ENCODE peak calls at places on chromosomes 11 and 22, in eight cellular contexts. Z is HFF-Myc, J is nephron progenitor cell, H is ascending aorta, I is brain microvascular endothelial cell, A is D721Med, V is stomach, N is RWPE1. R is an unnamed sample.
A peak's percentile ranks its signal among the peaks of the same experiment; 100 is the strongest.

GRCh38 chr11:9341638-9342137 is 27.3 kb upstream of the TMEM41B start:
- DNase-seq in H (no peak), V (no peak), A (no peak), I (no peak), Z (no peak), J (no peak), N (no peak), R (no peak)

GRCh38 chr11:76234704-76235232 is 28.5 kb upstream of the WNT11 start:
- DNase-seq in J (no peak), H (peak; percentile 84), V (peak; percentile 26), Z (no peak), N (no peak), A (no peak), I (no peak), R (peak; percentile 61)

GRCh38 chr11:8793114-8793777 is 110.7 kb downstream of the RPL27A start:
- DNase-seq in V (no peak), A (no peak), N (no peak), I (no peak), J (no peak), Z (no peak), H (no peak), R (no peak)

GRCh38 chr11:42205518-42205917 is 746.1 kb upstream of the LRRC4C start:
- DNase-seq in Z (no peak), N (no peak), A (no peak), J (no peak), V (no peak), H (no peak), I (no peak), R (no peak)

GRCh38 chr11:64367931-64368672 is 9.1 kb downstream of the RPS6KA4 start:
- DNase-seq in H (no peak), I (no peak), A (no peak), N (no peak), V (no peak), J (no peak), Z (no peak), R (no peak)

GRCh38 chr11:127471662-127472061 is 471.1 kb upstream of the KIRREL3 start:
- DNase-seq in J (no peak), H (no peak), N (no peak), I (no peak), Z (no peak), A (no peak), V (no peak), R (no peak)

GRCh38 chr11:126318642-126319373 is 14.9 kb downstream of the DCPS start:
- DNase-seq in I (peak; percentile 85), N (peak; percentile 83), Z (peak; percentile 93), J (no peak), V (no peak), A (no peak), H (no peak), R (peak; percentile 61)

GRCh38 chr11:92580931-92581330 is 356.3 kb downstream of the FAT3 start:
- DNase-seq in V (no peak), N (no peak), Z (no peak), I (no peak), H (no peak), J (no peak), A (no peak), R (no peak)

GRCh38 chr22:45968003-45968650 is 8.8 kb downstream of the WNT7B start:
- DNase-seq in V (no peak), Z (no peak), J (no peak), H (no peak), A (no peak), I (no peak), N (no peak), R (no peak)

GRCh38 chr11:36214976-36215687 is 74.1 kb downstream of the COMMD9 start:
- DNase-seq in I (no peak), N (no peak), J (no peak), H (no peak), A (no peak), V (no peak), Z (no peak), R (no peak)

GRCh38 chr22:49788492-49788891 is 39.2 kb downstream of the BRD1 start:
- DNase-seq in J (no peak), A (no peak), H (peak; percentile 78), I (no peak), Z (no peak), V (peak; percentile 44), N (no peak), R (no peak)

GRCh38 chr11:46489668-46490560 is 98.3 kb upstream of the CHRM4 start:
- DNase-seq in N (peak; percentile 60), H (no peak), J (peak; percentile 22), V (no peak), Z (no peak), I (peak; percentile 55), A (no peak), R (peak; percentile 43)

GRCh38 chr22:29887358-29887757 is 4.4 kb downstream of the MTMR3 start:
- DNase-seq in J (no peak), N (no peak), V (no peak), Z (no peak), I (no peak), H (no peak), A (no peak), R (no peak)

GRCh38 chr11:36014906-36015305 is 71.0 kb downstream of the LDLRAD3 start:
- DNase-seq in I (no peak), A (no peak), N (no peak), J (no peak), V (no peak), Z (no peak), H (no peak), R (no peak)

GRCh38 chr22:20606041-20606783 is 98.8 kb downstream of the MED15 start:
- DNase-seq in V (peak; percentile 84), J (peak; percentile 63), I (peak; percentile 40), A (peak; percentile 47), N (peak; percentile 68), H (no peak), Z (no peak), R (peak; percentile 82)

GRCh38 chr11:70525466-70525865 is 127.1 kb downstream of the CTTN start:
- DNase-seq in H (no peak), I (no peak), Z (no peak), V (no peak), A (no peak), N (no peak), J (no peak), R (no peak)

GRCh38 chr11:112024778-112025678 is at the start of gene DLAT:
- DNase-seq in H (peak; percentile 89), Z (peak; percentile 45), V (peak; percentile 88), N (peak; percentile 80), J (peak; percentile 96), I (peak; percentile 70), A (peak; percentile 59), R (peak; percentile 89)

GRCh38 chr11:11468919-11469318 is 115.9 kb upstream of the CSNK2A3 start:
- DNase-seq in N (no peak), A (no peak), V (no peak), Z (no peak), H (no peak), I (peak; percentile 88), J (no peak), R (no peak)

GRCh38 chr11:17771841-17772401 is 37.3 kb downstream of the KCNC1 start:
- DNase-seq in I (no peak), V (no peak), A (no peak), J (peak; percentile 0), H (no peak), Z (no peak), N (no peak), R (no peak)

GRCh38 chr11:82701847-82702520 is 31.7 kb downstream of the FAM181B start:
- DNase-seq in N (peak; percentile 20), I (peak; percentile 41), J (peak; percentile 62), V (no peak), A (no peak), Z (peak; percentile 33), H (no peak), R (no peak)

DNA sequence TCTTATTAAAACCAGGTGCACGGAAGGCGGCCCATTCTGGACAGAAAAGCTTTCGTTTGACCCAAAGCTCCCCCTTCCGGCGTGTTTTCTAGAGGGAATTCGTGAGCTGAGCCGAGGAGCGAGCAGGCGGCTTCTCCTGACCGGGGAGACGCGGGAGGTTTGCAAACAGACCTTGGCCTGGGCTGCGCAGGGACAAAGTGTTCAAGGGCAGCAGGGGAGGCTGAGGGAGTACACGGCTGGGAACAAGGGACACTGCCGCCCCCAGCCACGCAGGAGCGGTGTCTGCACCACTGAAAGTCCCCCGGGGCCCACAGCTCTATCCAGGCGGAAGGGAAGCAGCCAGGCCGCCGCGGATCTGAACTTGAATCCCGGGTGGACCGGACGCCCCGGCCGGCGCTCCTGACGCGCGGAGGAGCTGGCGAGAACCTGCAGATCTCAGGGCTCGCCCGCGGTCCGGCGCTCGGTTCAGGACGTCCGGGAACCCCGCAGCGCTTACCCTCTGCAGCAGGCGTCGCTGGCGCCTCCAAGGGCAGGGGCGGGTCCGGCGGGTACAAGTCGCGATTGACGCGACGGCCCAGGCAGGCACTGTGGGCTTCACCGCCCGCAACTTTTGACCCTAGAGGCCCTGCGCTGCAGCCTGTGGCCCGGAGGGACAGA is 101.9 kb downstream of the WT1 start:
- DNase-seq in H (peak; percentile 67), J (peak; percentile 75), N (no peak), V (peak; percentile 63), A (no peak), Z (peak; percentile 25), I (peak; percentile 44), R (peak; percentile 43)
- TF ChIP-seq CTCF in H (peak; percentile 38), J (no peak), N (peak; percentile 39), V (no peak), A (no peak), Z (peak; percentile 41), I (peak; percentile 67), R (peak; percentile 40)

DNA sequence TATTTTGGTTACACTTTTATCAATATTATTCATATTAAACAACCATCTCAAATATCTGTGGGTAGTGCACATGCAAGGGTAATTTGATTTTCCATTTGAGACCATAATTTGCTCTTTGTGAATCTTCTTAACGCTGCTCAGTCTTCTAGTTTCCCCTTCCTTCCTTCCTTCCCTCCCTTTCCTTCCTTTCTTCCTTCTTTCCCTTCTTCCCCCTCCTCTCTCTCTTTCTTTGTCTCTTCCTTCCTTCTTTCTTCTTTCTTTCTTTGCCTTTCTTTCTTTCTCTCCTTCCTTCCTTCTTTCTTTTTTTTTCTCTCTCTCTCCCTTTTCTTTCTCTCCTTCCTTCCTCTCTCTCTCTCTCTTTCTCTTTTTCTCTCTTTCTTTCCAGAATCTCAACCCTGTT is 4.1 kb upstream of the RNF26 start:
- DNase-seq in N (no peak), A (no peak), I (no peak), J (no peak), V (no peak), H (no peak), Z (no peak), R (no peak)
- TF ChIP-seq CTCF in N (no peak), A (no peak), I (no peak), J (no peak), V (no peak), H (no peak), Z (no peak), R (no peak)

DNA sequence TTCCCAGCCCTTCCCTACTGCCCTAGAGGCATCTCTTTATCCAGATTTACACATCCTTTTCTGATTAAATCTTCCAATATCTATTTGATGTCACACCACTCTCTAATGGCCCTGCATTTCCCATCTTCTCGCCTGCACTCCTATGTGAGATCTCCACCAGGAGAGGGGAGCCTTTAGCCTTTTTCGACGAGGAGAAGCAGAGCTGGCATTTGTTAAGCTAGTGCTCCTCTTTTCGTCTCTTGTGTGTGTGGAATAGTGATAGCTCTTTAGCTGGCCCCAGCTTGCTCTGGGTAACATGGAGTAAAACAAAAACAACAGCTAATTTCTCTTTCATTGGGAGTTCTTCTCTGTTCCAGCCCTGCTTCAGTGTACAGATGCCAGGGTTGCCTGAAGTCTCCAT is 536.5 kb downstream of the NTM start:
- DNase-seq in Z (no peak), I (no peak), H (no peak), A (no peak), N (no peak), J (no peak), V (no peak), R (no peak)
- TF ChIP-seq CTCF in Z (peak; percentile 17), I (peak; percentile 23), H (no peak), A (no peak), N (no peak), J (no peak), V (no peak), R (no peak)

GRCh38 chr11:73286240-73286810 is 14.2 kb downstream of the P2RY6 start:
- DNase-seq in Z (no peak), H (no peak), I (no peak), A (no peak), N (no peak), V (no peak), J (no peak), R (no peak)
- TF ChIP-seq CTCF in Z (no peak), H (no peak), I (no peak), A (no peak), N (no peak), V (no peak), J (no peak), R (no peak)

R was measured in GM13977.